ENCODE peak calls at places on chromosomes 1 and 21, in five cellular contexts. B, E, M, O and A are unnamed samples.
A peak's percentile ranks its signal among the peaks of the same experiment; 100 is the strongest.

GRCh38 chr1:40696294-40696693 is 4.8 kb downstream of the NFYC start:
- DNase-seq in O (no peak), M (no peak), B (no peak), E (no peak), A (no peak)

GRCh38 chr1:114040273-114041043 is 61.2 kb downstream of the OLFML3 start:
- DNase-seq in M (no peak), B (no peak), O (no peak), E (no peak), A (no peak)

GRCh38 chr1:116373451-116374339 is 651 bp downstream of the ATP1A1 start:
- DNase-seq in E (peak; percentile 85), B (peak; percentile 78), O (no peak), M (peak; percentile 84), A (peak; percentile 87)

GRCh38 chr1:94970783-94971182 is 43.9 kb upstream of the CNN3 start:
- DNase-seq in E (no peak), M (no peak), B (no peak), O (no peak), A (no peak)

GRCh38 chr1:31038360-31038759 is 27.2 kb downstream of the PUM1 start:
- DNase-seq in B (no peak), E (no peak), M (no peak), O (no peak), A (no peak)

GRCh38 chr1:243851129-243851756 is 1.2 kb upstream of the AKT3 start:
- DNase-seq in O (no peak), M (no peak), E (no peak), B (no peak), A (no peak)

GRCh38 chr1:156584813-156585212 is 5.3 kb downstream of the TTC24 start:
- DNase-seq in B (no peak), O (no peak), M (no peak), E (no peak), A (no peak)

GRCh38 chr1:32151319-32151787 is 28.1 kb upstream of the TXLNA start:
- DNase-seq in O (no peak), B (no peak), E (no peak), M (no peak), A (no peak)

GRCh38 chr1:226217273-226217672 is 6.2 kb upstream of the MIXL1 start:
- DNase-seq in B (no peak), M (no peak), O (no peak), E (no peak), A (no peak)

GRCh38 chr1:89757532-89757931 is 63.3 kb upstream of the LRRC8D start:
- DNase-seq in E (no peak), M (no peak), O (no peak), B (no peak), A (no peak)

GRCh38 chr1:225962440-225962975 is 21.5 kb upstream of the LEFTY2 start:
- DNase-seq in O (no peak), E (peak; percentile 59), M (no peak), B (peak; percentile 60), A (peak; percentile 76)

GRCh38 chr1:28966617-28967016 is 52.2 kb downstream of the EPB41 start:
- DNase-seq in E (no peak), M (no peak), B (no peak), O (no peak), A (no peak)

GRCh38 chr21:16198546-16198945 is 468.8 kb downstream of the USP25 start:
- DNase-seq in M (no peak), B (no peak), E (no peak), O (no peak), A (no peak)

GRCh38 chr1:53547321-53547720 is 88.1 kb downstream of the DMRTB1 start:
- DNase-seq in O (no peak), M (no peak), B (no peak), E (peak; percentile 46), A (peak; percentile 47)

GRCh38 chr1:15952317-15953258 is 23.3 kb downstream of the ZBTB17 start:
- DNase-seq in O (peak; percentile 97), M (no peak), E (peak; percentile 67), B (no peak), A (no peak)

GRCh38 chr1:222974496-222974895 is 159.7 kb downstream of the DISP1 start:
- DNase-seq in B (no peak), O (no peak), M (no peak), E (no peak), A (no peak)

GRCh38 chr1:205521646-205522150 is 17.2 kb downstream of the CDK18 start:
- DNase-seq in O (no peak), M (no peak), B (no peak), E (no peak), A (no peak)

GRCh38 chr1:36534711-36535412 is 52.1 kb upstream of the CSF3R start:
- DNase-seq in M (no peak), E (peak; percentile 29), B (no peak), O (no peak), A (peak; percentile 48)

GRCh38 chr21:32470206-32470605 is 57.7 kb downstream of the EVA1C start:
- DNase-seq in E (peak; percentile 44), B (no peak), O (no peak), M (no peak), A (peak; percentile 38)

GRCh38 chr1:229130028-229130668 is 140.8 kb upstream of the RAB4A start:
- DNase-seq in B (peak; percentile 48), M (no peak), E (no peak), O (no peak), A (no peak)

GRCh38 chr1:116164056-116164889 is 53.1 kb downstream of the MAB21L3 start:
- DNase-seq in M (no peak), O (no peak), E (peak; percentile 83), B (no peak), A (no peak)

GRCh38 chr1:229769006-229769405 is 143.0 kb downstream of the URB2 start:
- DNase-seq in M (no peak), E (no peak), O (no peak), B (no peak), A (no peak)

GRCh38 chr1:3292051-3292722 is 162.3 kb upstream of the ARHGEF16 start:
- DNase-seq in M (no peak), O (no peak), E (no peak), B (no peak), A (no peak)

GRCh38 chr1:175717610-175718195 is 25.7 kb downstream of the TNR start:
- DNase-seq in O (no peak), M (no peak), B (no peak), E (no peak), A (no peak)

GRCh38 chr1:168408531-168409242 is 128.0 kb downstream of the TBX19 start:
- DNase-seq in M (no peak), O (peak; percentile 63), E (no peak), B (no peak), A (no peak)

GRCh38 chr1:185936641-185937040 is 202.4 kb downstream of the HMCN1 start:
- DNase-seq in E (no peak), B (no peak), O (no peak), M (no peak), A (no peak)

GRCh38 chr21:25614441-25614840 is 7.2 kb upstream of the MRPL39 start:
- DNase-seq in E (no peak), M (no peak), B (no peak), O (no peak), A (no peak)

DNA sequence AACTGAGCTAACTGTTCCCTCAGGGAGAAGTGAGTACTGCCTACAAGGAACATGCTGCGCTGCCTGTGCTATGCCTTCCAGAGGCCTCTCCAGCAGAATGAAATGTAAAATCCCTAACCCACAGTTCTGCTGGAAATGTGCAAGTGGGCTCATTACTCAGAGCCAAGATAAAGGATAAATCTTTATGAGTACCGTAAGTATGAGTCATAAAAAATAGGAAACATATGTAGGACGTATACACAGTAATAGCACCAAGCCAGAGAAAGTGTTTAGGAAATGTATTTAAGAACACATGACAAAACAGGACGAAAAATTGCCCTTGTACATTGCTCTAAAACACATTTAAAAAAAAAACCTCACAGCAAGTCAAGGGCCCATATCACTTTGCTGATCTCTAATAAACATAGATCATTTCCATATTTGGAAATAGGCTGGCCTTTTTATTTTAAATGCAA is 104.6 kb downstream of the TGFBR3 start:
- DNase-seq in O (peak; percentile 32), B (no peak), M (no peak), E (no peak), A (no peak)
- H3K27ac ChIP-seq in O (no peak overlapping the region), B (peak overlapping the region; percentile 17), M (no peak overlapping the region), E (peak overlapping the region; percentile 70), A (peak overlapping the region; percentile 36)

DNA sequence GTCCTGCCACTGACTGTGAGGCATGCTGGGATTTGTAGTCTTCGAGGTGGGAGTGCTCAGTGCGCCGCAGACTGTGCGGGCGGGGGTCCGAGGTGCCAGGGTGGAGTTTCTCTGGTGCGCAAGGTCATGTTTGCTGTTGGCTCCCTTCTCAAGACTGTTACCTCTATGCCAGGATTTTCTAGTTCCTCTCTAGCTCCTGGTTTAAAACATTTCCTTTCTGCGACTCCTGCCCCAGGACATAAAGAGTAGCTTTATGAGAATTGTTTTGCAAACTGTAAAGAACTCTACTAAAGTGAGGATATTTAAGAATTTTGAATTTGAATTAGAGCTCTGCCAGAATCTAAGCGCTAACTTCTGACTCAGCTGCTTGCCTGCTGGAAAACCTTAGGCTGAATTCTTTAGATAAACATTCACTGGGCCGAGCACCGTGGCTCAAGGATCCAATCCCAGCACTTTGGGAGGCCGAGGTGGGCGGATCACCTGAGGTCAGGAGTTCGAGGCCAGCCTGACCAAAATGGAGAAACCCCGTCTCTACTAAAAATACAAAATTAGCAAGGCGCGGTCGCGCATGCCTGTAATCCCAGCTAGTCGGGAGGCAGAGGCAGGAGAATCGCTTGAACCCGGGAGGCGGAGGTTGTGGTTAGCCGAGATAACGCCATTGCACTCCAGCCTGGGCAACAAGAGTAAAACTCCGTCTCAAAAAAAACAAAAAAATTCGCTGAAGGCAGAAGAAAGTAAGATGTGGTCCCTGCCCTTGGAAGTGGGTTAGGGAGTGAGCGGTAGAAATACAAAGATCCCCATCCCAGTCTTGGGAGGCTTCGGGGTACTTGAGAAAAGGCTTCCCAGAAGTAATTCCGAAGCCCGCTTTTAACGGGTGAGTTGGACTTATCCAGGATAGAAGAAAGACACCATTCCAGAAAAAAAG is 992 bp upstream of the USP48 start:
- DNase-seq in M (no peak), O (no peak), B (peak; percentile 97), E (peak; percentile 70), A (no peak)
- H3K27ac ChIP-seq in M (peak overlapping the region; percentile 100), O (peak overlapping the region; percentile 99), B (peak overlapping the region; percentile 100), E (peak overlapping the region; percentile 89), A (peak overlapping the region; percentile 100)

GRCh38 chr1:7783826-7784491 is at the start of gene PER3:
- DNase-seq in M (peak; percentile 99), O (peak; percentile 87), B (peak; percentile 99), E (peak; percentile 99), A (peak; percentile 97)

GRCh38 chr1:7786785-7787184 is 2.7 kb downstream of the PER3 start:
- DNase-seq in B (no peak), E (no peak), M (no peak), O (no peak), A (no peak)

GRCh38 chr1:7785108-7785507 is 1.0 kb downstream of the PER3 start:
- DNase-seq in B (no peak), M (no peak), E (no peak), O (no peak), A (no peak)

GRCh38 chr1:7783178-7783711 is 846 bp upstream of the PER3 start:
- DNase-seq in B (peak; percentile 71), E (peak; percentile 93), O (no peak), M (peak; percentile 86), A (peak; percentile 90)

GRCh38 chr1:7784492-7785071 is 491 bp downstream of the PER3 start:
- DNase-seq in O (no peak), M (peak; percentile 69), B (no peak), E (peak; percentile 76), A (peak; percentile 79)
- H3K27ac ChIP-seq in O (peak overlapping the region; percentile 82), M (peak overlapping the region; percentile 96), B (peak overlapping the region; percentile 99), E (peak overlapping the region; percentile 97), A (peak overlapping the region; percentile 95)

DNA sequence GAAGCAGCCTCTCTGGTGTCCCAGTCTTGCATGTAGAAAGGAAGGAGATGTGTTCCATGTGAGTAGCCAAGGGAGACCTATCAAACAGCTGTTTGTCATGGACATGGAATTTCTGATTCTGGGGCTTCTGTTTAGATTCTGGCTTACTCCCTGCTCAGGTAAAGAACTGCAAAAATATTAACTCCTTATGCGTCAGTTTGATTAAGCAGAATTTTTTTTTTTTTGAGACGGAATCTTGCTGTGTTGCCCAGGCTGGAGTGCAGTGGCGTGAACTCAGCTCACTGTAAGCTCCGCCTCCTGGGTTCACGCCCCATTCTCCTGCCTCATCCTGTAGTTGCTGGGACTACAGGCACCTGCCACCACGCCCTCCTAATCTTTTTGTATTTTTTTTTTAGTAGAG is 6.8 kb downstream of the ARV1 start:
- DNase-seq in M (no peak), O (no peak), E (no peak), B (no peak), A (no peak)
- H3K27ac ChIP-seq in M (no peak overlapping the region), O (no peak overlapping the region), E (no peak overlapping the region), B (peak overlapping the region; percentile 41), A (no peak overlapping the region)